ENCODE peak calls at places on chromosomes 16 and 17, in six cellular contexts. J, U, C, D, G and R are unnamed samples.

GRCh38 chr17:28151001-28151400 is 108.5 kb downstream of the NLK start:
- DNase-seq in J (no peak), U (no peak), C (no peak), D (no peak), G (no peak), R (no peak)

GRCh38 chr17:35895602-35896001 is 15.4 kb upstream of the CCL5 start:
- DNase-seq in J (no peak), U (no peak), C (no peak), D (no peak), G (no peak), R (no peak)

GRCh38 chr17:14270508-14270907 is 30.4 kb upstream of the HS3ST3B1 start:
- DNase-seq in J (no peak), U (no peak), C (no peak), D (no peak), G (no peak), R (no peak)

GRCh38 chr17:75752405-75753192 is 12.4 kb downstream of the GALK1 start:
- DNase-seq in J (no peak), U (no peak), C (no peak), D (no peak), G (no peak), R (no peak)

GRCh38 chr16:27795992-27796614 is 246.2 kb downstream of the KATNIP start:
- DNase-seq in J (peak; percentile 85), U (no peak), C (peak; percentile 4), D (peak; percentile 65), G (peak; percentile 51), R (peak; percentile 91)

GRCh38 chr16:87344165-87344930 is 27.2 kb upstream of the C16orf95 start:
- DNase-seq in J (no peak), U (no peak), C (no peak), D (no peak), G (no peak), R (no peak)

GRCh38 chr17:82647593-82648164 is 565 bp downstream of the WDR45B start:
- DNase-seq in J (peak; percentile 36), U (no peak), C (no peak), D (peak; percentile 54), G (no peak), R (no peak)

GRCh38 chr17:32124985-32125847 is 17.1 kb upstream of the RHOT1 start:
- DNase-seq in J (no peak), U (no peak), C (no peak), D (no peak), G (no peak), R (no peak)

GRCh38 chr16:57675752-57676623 is 7.9 kb downstream of the ADGRG3 start:
- DNase-seq in J (peak; percentile 62), U (no peak), C (no peak), D (peak; percentile 81), G (no peak), R (peak; percentile 13)

GRCh38 chr16:55836158-55836611 is 3.3 kb upstream of the CES1 start:
- DNase-seq in J (no peak), U (no peak), C (no peak), D (peak; percentile 6), G (peak; percentile 50), R (no peak)

GRCh38 chr16:73011926-73012325 is 36.0 kb downstream of the ZFHX3 start:
- DNase-seq in J (no peak), U (no peak), C (no peak), D (no peak), G (no peak), R (no peak)
- TF ChIP-seq ATF3 in J (no peak), U (no peak), C (no peak), D (no peak), G (no peak), R (no peak)

GRCh38 chr16:72109300-72109699 is 15.7 kb downstream of the DHX38 start:
- DNase-seq in J (no peak), U (no peak), C (no peak), D (no peak), G (no peak), R (no peak)
- TF ChIP-seq ATF3 in J (no peak), U (no peak), C (no peak), D (no peak), G (no peak), R (no peak)

GRCh38 chr17:62937636-62938035 is 28.4 kb upstream of the TANC2 start:
- DNase-seq in J (no peak), U (no peak), C (no peak), D (no peak), G (no peak), R (no peak)

GRCh38 chr17:62931101-62931500 is 34.9 kb upstream of the TANC2 start:
- DNase-seq in J (no peak), U (no peak), C (no peak), D (no peak), G (no peak), R (no peak)

GRCh38 chr17:62935481-62935880 is 30.6 kb upstream of the TANC2 start:
- DNase-seq in J (no peak), U (no peak), C (no peak), D (no peak), G (no peak), R (no peak)

GRCh38 chr17:62929320-62929719 is 36.7 kb upstream of the TANC2 start:
- DNase-seq in J (no peak), U (no peak), C (peak; percentile 22), D (no peak), G (no peak), R (no peak)

DNA sequence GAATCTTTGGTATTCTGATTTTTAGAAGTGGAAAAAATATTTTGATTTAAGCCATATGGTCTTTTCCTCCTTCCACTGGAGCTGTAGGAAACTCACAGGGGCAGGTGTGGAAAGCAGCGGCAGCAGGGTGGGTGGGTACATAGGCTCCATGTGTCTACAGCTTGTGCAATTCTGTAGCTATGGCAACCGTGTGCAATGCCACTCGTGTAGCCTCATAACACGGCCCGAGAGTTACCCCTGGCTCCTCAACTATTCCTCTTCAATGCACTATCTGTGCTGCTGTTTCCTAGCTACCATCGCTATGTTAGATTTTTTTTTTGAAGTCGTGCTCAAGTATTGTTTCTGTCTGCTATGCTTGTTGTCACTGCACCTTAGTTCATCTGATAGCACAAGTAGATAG is 32.0 kb upstream of the TANC2 start:
- DNase-seq in J (no peak), U (no peak), C (no peak), D (no peak), G (no peak), R (no peak)
- TF ChIP-seq ATF3 in J (no peak), U (no peak), C (no peak), D (no peak), G (no peak), R (no peak)

DNA sequence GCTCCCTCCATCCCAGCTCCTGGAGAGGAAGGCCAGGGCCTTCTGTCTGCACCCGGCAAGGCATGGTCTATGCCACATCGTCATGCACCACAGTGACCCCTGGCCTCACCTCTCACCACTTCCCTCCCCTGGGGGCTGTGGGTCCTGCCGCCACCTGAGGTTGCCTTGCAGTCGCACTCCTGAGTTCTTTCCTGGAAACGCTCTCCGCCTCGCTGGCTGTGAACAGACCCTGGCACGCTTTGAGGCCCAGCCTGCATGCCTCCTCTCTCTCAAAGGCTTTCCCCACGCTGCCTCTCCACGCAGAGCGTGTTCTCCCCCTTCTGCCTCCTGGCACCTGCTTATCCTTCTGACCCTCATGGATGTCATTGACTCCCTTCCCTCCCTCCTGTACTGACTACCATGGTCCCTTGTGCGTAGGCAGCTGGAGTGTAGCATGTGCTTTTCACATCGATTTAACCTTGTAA is 45.4 kb downstream of the SEC14L1 start:
- DNase-seq in J (no peak), U (no peak), C (no peak), D (no peak), G (no peak), R (no peak)
- TF ChIP-seq ATF3 in J (no peak), U (no peak), C (no peak), D (no peak), G (no peak), R (no peak)